ENCODE peak calls at places on chromosomes 1 and 21, in eight cellular contexts. One of them, this sample, is unnamed.

GRCh38 chr21:31161157-31161556 is 122.9 kb upstream of the KRTAP19-8 start:
- DNase-seq in mucosa of descending colon: no peak
- DNase-seq in H9: no peak
- DNase-seq in MCF 10A: peak; percentile 18
- DNase-seq in suprapubic skin: no peak
- DNase-seq in AG04450: no peak
- DNase-seq in sigmoid colon: no peak
- DNase-seq in progenitor cell of endocrine pancreas: no peak
- DNase-seq in this sample: no peak

GRCh38 chr1:108664426-108664950 is 3.6 kb upstream of the HENMT1 start:
- DNase-seq in mucosa of descending colon: no peak
- DNase-seq in H9: no peak
- DNase-seq in MCF 10A: no peak
- DNase-seq in suprapubic skin: no peak
- DNase-seq in AG04450: no peak
- DNase-seq in sigmoid colon: no peak
- DNase-seq in progenitor cell of endocrine pancreas: no peak
- DNase-seq in this sample: no peak

GRCh38 chr1:19257178-19257914 is 5.7 kb downstream of the MRTO4 start:
- DNase-seq in mucosa of descending colon: no peak
- DNase-seq in H9: no peak
- DNase-seq in MCF 10A: no peak
- DNase-seq in suprapubic skin: no peak
- DNase-seq in AG04450: no peak
- DNase-seq in sigmoid colon: no peak
- DNase-seq in progenitor cell of endocrine pancreas: no peak
- DNase-seq in this sample: peak; percentile 34

GRCh38 chr1:236685917-236686814 is at the start of gene ACTN2:
- DNase-seq in mucosa of descending colon: peak; percentile 57
- DNase-seq in H9: peak; percentile 76
- DNase-seq in MCF 10A: no peak
- DNase-seq in suprapubic skin: peak; percentile 61
- DNase-seq in AG04450: no peak
- DNase-seq in sigmoid colon: peak; percentile 76
- DNase-seq in progenitor cell of endocrine pancreas: peak; percentile 39
- DNase-seq in this sample: no peak

GRCh38 chr1:167428418-167428817 is 89.9 kb downstream of the CD247 start:
- DNase-seq in mucosa of descending colon: no peak
- DNase-seq in H9: no peak
- DNase-seq in MCF 10A: no peak
- DNase-seq in suprapubic skin: no peak
- DNase-seq in AG04450: no peak
- DNase-seq in sigmoid colon: no peak
- DNase-seq in progenitor cell of endocrine pancreas: no peak
- DNase-seq in this sample: peak; percentile 65

GRCh38 chr1:38213720-38214367 is 167.3 kb upstream of the POU3F1 start:
- DNase-seq in mucosa of descending colon: no peak
- DNase-seq in H9: no peak
- DNase-seq in MCF 10A: no peak
- DNase-seq in suprapubic skin: no peak
- DNase-seq in AG04450: no peak
- DNase-seq in sigmoid colon: no peak
- DNase-seq in progenitor cell of endocrine pancreas: no peak
- DNase-seq in this sample: no peak

GRCh38 chr1:176102700-176103244 is 104.3 kb downstream of the COP1 start:
- DNase-seq in mucosa of descending colon: no peak
- DNase-seq in H9: no peak
- DNase-seq in MCF 10A: no peak
- DNase-seq in suprapubic skin: no peak
- DNase-seq in AG04450: no peak
- DNase-seq in sigmoid colon: no peak
- DNase-seq in progenitor cell of endocrine pancreas: no peak
- DNase-seq in this sample: peak; percentile 49

GRCh38 chr1:153793973-153794615 is 18.9 kb downstream of the SLC27A3 start:
- DNase-seq in mucosa of descending colon: no peak
- DNase-seq in H9: peak; percentile 28
- DNase-seq in MCF 10A: no peak
- DNase-seq in suprapubic skin: peak; percentile 64
- DNase-seq in AG04450: no peak
- DNase-seq in sigmoid colon: peak; percentile 59
- DNase-seq in progenitor cell of endocrine pancreas: no peak
- DNase-seq in this sample: no peak

GRCh38 chr1:68188060-68188538 is 44.2 kb downstream of the WLS start:
- DNase-seq in mucosa of descending colon: no peak
- DNase-seq in H9: no peak
- DNase-seq in MCF 10A: no peak
- DNase-seq in suprapubic skin: no peak
- DNase-seq in AG04450: peak; percentile 75
- DNase-seq in sigmoid colon: no peak
- DNase-seq in progenitor cell of endocrine pancreas: no peak
- DNase-seq in this sample: peak; percentile 62

GRCh38 chr1:116477428-116477827 is 93.4 kb downstream of the CD58 start:
- DNase-seq in mucosa of descending colon: no peak
- DNase-seq in H9: no peak
- DNase-seq in MCF 10A: no peak
- DNase-seq in suprapubic skin: no peak
- DNase-seq in AG04450: no peak
- DNase-seq in sigmoid colon: no peak
- DNase-seq in progenitor cell of endocrine pancreas: no peak
- DNase-seq in this sample: peak; percentile 24

GRCh38 chr1:100322436-100323211 is 29.7 kb upstream of the CDC14A start:
- DNase-seq in mucosa of descending colon: no peak
- DNase-seq in H9: no peak
- DNase-seq in MCF 10A: peak; percentile 34
- DNase-seq in suprapubic skin: no peak
- DNase-seq in AG04450: no peak
- DNase-seq in sigmoid colon: no peak
- DNase-seq in progenitor cell of endocrine pancreas: no peak
- DNase-seq in this sample: peak; percentile 58

GRCh38 chr1:46446646-46447498 is 42.8 kb upstream of the DMBX1 start:
- DNase-seq in mucosa of descending colon: peak; percentile 94
- DNase-seq in H9: peak; percentile 95
- DNase-seq in MCF 10A: peak; percentile 72
- DNase-seq in suprapubic skin: peak; percentile 80
- DNase-seq in AG04450: peak; percentile 10
- DNase-seq in sigmoid colon: peak; percentile 87
- DNase-seq in progenitor cell of endocrine pancreas: peak; percentile 83
- DNase-seq in this sample: peak; percentile 76

GRCh38 chr21:25557170-25557569 is 50.1 kb downstream of the MRPL39 start:
- DNase-seq in mucosa of descending colon: no peak
- DNase-seq in H9: no peak
- DNase-seq in MCF 10A: no peak
- DNase-seq in suprapubic skin: no peak
- DNase-seq in AG04450: no peak
- DNase-seq in sigmoid colon: no peak
- DNase-seq in progenitor cell of endocrine pancreas: no peak
- DNase-seq in this sample: no peak

GRCh38 chr1:206489980-206490534 is 17.3 kb upstream of the RASSF5 start:
- DNase-seq in mucosa of descending colon: peak; percentile 82
- DNase-seq in H9: peak; percentile 84
- DNase-seq in MCF 10A: peak; percentile 89
- DNase-seq in suprapubic skin: peak; percentile 80
- DNase-seq in AG04450: no peak
- DNase-seq in sigmoid colon: peak; percentile 85
- DNase-seq in progenitor cell of endocrine pancreas: peak; percentile 74
- DNase-seq in this sample: peak; percentile 79

GRCh38 chr1:220243947-220244346 is 28.3 kb downstream of the RAB3GAP2 start:
- DNase-seq in mucosa of descending colon: no peak
- DNase-seq in H9: no peak
- DNase-seq in MCF 10A: no peak
- DNase-seq in suprapubic skin: no peak
- DNase-seq in AG04450: no peak
- DNase-seq in sigmoid colon: no peak
- DNase-seq in progenitor cell of endocrine pancreas: no peak
- DNase-seq in this sample: no peak

GRCh38 chr1:14294006-14294405 is 304.5 kb upstream of the KAZN start:
- DNase-seq in mucosa of descending colon: no peak
- DNase-seq in H9: no peak
- DNase-seq in MCF 10A: no peak
- DNase-seq in suprapubic skin: no peak
- DNase-seq in AG04450: no peak
- DNase-seq in sigmoid colon: no peak
- DNase-seq in progenitor cell of endocrine pancreas: no peak
- DNase-seq in this sample: no peak

GRCh38 chr21:27359141-27359540 is 392.3 kb upstream of the ADAMTS5 start:
- DNase-seq in mucosa of descending colon: no peak
- DNase-seq in H9: no peak
- DNase-seq in MCF 10A: no peak
- DNase-seq in suprapubic skin: no peak
- DNase-seq in AG04450: peak; percentile 20
- DNase-seq in sigmoid colon: no peak
- DNase-seq in progenitor cell of endocrine pancreas: no peak
- DNase-seq in this sample: no peak

GRCh38 chr1:39529901-39530535 is 38.6 kb downstream of the BMP8A start:
- DNase-seq in mucosa of descending colon: no peak
- DNase-seq in H9: no peak
- DNase-seq in MCF 10A: no peak
- DNase-seq in suprapubic skin: no peak
- DNase-seq in AG04450: no peak
- DNase-seq in sigmoid colon: no peak
- DNase-seq in progenitor cell of endocrine pancreas: no peak
- DNase-seq in this sample: no peak

GRCh38 chr1:109490029-109490933 is 3.6 kb upstream of the CYB561D1 start:
- DNase-seq in mucosa of descending colon: peak; percentile 86
- DNase-seq in H9: peak; percentile 73
- DNase-seq in MCF 10A: peak; percentile 62
- DNase-seq in suprapubic skin: no peak
- DNase-seq in AG04450: no peak
- DNase-seq in sigmoid colon: peak; percentile 83
- DNase-seq in progenitor cell of endocrine pancreas: peak; percentile 51
- DNase-seq in this sample: peak; percentile 74

GRCh38 chr1:29849038-29849750 is 612.9 kb downstream of the PTPRU start:
- DNase-seq in mucosa of descending colon: peak; percentile 73
- DNase-seq in H9: peak; percentile 79
- DNase-seq in MCF 10A: peak; percentile 62
- DNase-seq in suprapubic skin: no peak
- DNase-seq in AG04450: no peak
- DNase-seq in sigmoid colon: no peak
- DNase-seq in progenitor cell of endocrine pancreas: no peak
- DNase-seq in this sample: peak; percentile 27

DNA sequence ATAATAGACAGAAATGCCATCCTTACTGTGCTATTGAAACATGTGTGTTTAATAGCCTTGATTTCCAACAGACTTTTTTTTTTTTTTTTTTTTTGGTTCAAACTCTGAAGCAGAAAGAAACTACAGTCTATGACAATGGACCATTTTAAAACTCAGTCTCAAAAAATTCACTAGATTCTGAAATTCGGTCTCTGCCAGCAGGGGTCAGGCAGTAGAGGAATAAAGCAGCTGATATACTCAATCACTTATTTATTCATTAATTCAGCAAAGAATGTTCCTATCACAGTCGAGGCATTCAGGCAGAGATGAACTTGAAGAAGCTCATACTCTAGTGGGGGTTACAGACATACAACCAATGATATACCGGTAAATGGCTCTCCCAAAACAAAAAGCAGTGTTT is 260.9 kb upstream of the DMRTA2 start:
- DNase-seq in mucosa of descending colon: no peak
- DNase-seq in H9: no peak
- DNase-seq in MCF 10A: no peak
- DNase-seq in suprapubic skin: no peak
- DNase-seq in AG04450: no peak
- DNase-seq in sigmoid colon: no peak
- DNase-seq in progenitor cell of endocrine pancreas: no peak
- DNase-seq in this sample: no peak
- TF ChIP-seq CTCF in mucosa of descending colon: no peak
- TF ChIP-seq CTCF in H9: no peak
- TF ChIP-seq CTCF in MCF 10A: no peak
- TF ChIP-seq CTCF in suprapubic skin: no peak
- TF ChIP-seq CTCF in AG04450: peak; percentile 13
- TF ChIP-seq CTCF in sigmoid colon: no peak
- TF ChIP-seq CTCF in progenitor cell of endocrine pancreas: no peak
- TF ChIP-seq CTCF in this sample: no peak

DNA sequence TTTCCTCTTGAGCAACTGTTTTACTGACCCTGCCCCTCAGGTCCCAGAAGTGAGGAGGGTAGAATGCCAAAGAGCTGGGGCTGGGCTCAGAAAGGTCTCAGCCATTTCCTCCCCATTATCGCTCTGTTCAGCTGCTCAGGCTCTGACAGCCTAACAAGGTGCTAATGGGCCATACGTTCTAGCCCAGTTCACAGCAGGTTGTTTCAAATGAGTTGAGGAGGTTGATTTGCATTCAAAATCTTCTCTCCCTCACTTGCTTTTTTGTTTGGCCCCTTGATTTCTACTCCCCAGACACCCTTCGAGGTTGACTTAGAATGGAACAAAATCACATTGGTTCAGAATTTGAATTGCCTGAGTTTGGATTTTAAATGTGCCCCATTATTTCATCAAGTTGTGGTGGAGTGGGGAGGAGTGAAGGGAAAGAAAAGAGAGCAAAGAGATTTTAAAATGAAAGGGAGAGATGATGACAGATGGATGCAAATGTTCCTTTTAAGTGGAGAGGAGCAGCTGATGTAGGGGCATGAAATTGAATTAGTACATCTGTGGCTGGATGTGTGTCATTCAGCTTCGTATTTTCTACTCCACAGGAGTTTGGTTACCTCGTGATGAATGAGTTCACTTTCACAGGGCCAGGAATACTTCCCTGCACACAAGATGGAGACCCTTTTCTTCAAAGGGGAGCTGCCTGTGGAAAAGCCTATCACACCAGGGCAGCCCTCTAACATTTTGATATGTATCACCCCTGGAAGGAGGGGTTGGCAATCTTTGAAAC is 425.8 kb upstream of the CAMK1G start:
- DNase-seq in mucosa of descending colon: no peak
- DNase-seq in H9: peak; percentile 81
- DNase-seq in MCF 10A: no peak
- DNase-seq in suprapubic skin: no peak
- DNase-seq in AG04450: no peak
- DNase-seq in sigmoid colon: no peak
- DNase-seq in progenitor cell of endocrine pancreas: no peak
- DNase-seq in this sample: no peak
- TF ChIP-seq CTCF in mucosa of descending colon: no peak
- TF ChIP-seq CTCF in H9: no peak
- TF ChIP-seq CTCF in MCF 10A: no peak
- TF ChIP-seq CTCF in suprapubic skin: no peak
- TF ChIP-seq CTCF in AG04450: no peak
- TF ChIP-seq CTCF in sigmoid colon: no peak
- TF ChIP-seq CTCF in progenitor cell of endocrine pancreas: no peak
- TF ChIP-seq CTCF in this sample: no peak

GRCh38 chr21:44926364-44927101 is 5.8 kb upstream of the ITGB2 start:
- DNase-seq in mucosa of descending colon: no peak
- DNase-seq in H9: no peak
- DNase-seq in MCF 10A: peak; percentile 62
- DNase-seq in suprapubic skin: no peak
- DNase-seq in AG04450: no peak
- DNase-seq in sigmoid colon: no peak
- DNase-seq in progenitor cell of endocrine pancreas: no peak
- DNase-seq in this sample: no peak
- TF ChIP-seq CTCF in mucosa of descending colon: no peak
- TF ChIP-seq CTCF in H9: no peak
- TF ChIP-seq CTCF in MCF 10A: no peak
- TF ChIP-seq CTCF in suprapubic skin: no peak
- TF ChIP-seq CTCF in AG04450: no peak
- TF ChIP-seq CTCF in sigmoid colon: no peak
- TF ChIP-seq CTCF in progenitor cell of endocrine pancreas: no peak
- TF ChIP-seq CTCF in this sample: no peak

DNA sequence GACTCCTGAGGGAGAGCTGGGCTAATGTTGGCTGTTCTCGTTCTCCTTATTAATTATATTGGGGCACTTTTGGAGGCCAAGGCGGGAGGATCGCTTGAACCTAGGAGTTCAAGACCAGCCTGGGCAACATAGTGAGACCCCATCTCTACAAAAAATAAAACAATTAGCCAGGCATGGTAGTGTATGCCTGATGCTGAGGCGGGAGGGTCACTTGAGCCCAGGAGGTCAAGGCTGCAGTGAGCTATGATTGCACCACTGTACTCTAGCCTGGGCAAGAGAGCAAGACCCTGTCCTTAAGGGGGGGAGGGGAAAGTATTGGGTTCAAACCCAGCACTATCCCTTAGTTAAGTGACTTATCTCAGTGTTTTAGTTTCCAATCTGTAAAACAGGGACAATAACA is 70.0 kb upstream of the NBPF3 start:
- DNase-seq in mucosa of descending colon: no peak
- DNase-seq in H9: no peak
- DNase-seq in MCF 10A: no peak
- DNase-seq in suprapubic skin: no peak
- DNase-seq in AG04450: no peak
- DNase-seq in sigmoid colon: no peak
- DNase-seq in progenitor cell of endocrine pancreas: no peak
- DNase-seq in this sample: no peak
- TF ChIP-seq CTCF in mucosa of descending colon: no peak
- TF ChIP-seq CTCF in H9: no peak
- TF ChIP-seq CTCF in MCF 10A: no peak
- TF ChIP-seq CTCF in suprapubic skin: no peak
- TF ChIP-seq CTCF in AG04450: no peak
- TF ChIP-seq CTCF in sigmoid colon: no peak
- TF ChIP-seq CTCF in progenitor cell of endocrine pancreas: no peak
- TF ChIP-seq CTCF in this sample: no peak

This sample was measured in cardiac fibroblast.